ENCODE peak calls at places on chromosomes 1 and 21, in six cellular contexts. Y is B cell, H is mucosa of descending colon, D is T-cell, R is lower lobe of right lung, X is left lobe of liver. N is an unnamed sample.

GRCh38 chr1:58818991-58819390 is 35.1 kb upstream of the JUN start:
- ATAC-seq in Y (no peak), H (no peak), X (no peak), R (no peak), D (no peak), N (no peak)

GRCh38 chr1:22798083-22798482 is 87.4 kb downstream of the EPHB2 start:
- ATAC-seq in H (no peak), D (no peak), R (no peak), X (no peak), Y (no peak), N (no peak)

GRCh38 chr1:66396212-66396890 is 137.6 kb upstream of the SGIP1 start:
- ATAC-seq in X (no peak), Y (peak), R (peak), H (peak), D (no peak), N (peak)

GRCh38 chr1:212062832-212063438 is 27.4 kb downstream of the DTL start:
- ATAC-seq in X (peak), D (peak), H (peak), Y (no peak), R (peak), N (peak)

GRCh38 chr1:233158322-233158721 is 137.2 kb downstream of the PCNX2 start:
- ATAC-seq in R (no peak), H (no peak), D (no peak), Y (no peak), X (no peak), N (no peak)

GRCh38 chr1:38990401-38990745 is 703 bp upstream of the AKIRIN1 start:
- ATAC-seq in R (no peak), D (no peak), Y (no peak), X (no peak), H (no peak), N (no peak)

GRCh38 chr1:157852476-157852875 is 10.9 kb upstream of the CD5L start:
- ATAC-seq in H (no peak), X (no peak), D (no peak), Y (no peak), R (no peak), N (no peak)

GRCh38 chr1:159916240-159917051 is 8.9 kb downstream of the TAGLN2 start:
- ATAC-seq in R (no peak), X (peak), H (peak), Y (no peak), D (no peak), N (no peak)

GRCh38 chr21:46368533-46369285 is 44.8 kb downstream of the PCNT start:
- ATAC-seq in X (no peak), H (peak), Y (peak), R (peak), D (peak), N (peak)

GRCh38 chr1:56326056-56326455 is 253.3 kb downstream of the PLPP3 start:
- ATAC-seq in R (no peak), Y (no peak), D (no peak), X (no peak), H (no peak), N (no peak)

GRCh38 chr1:240099748-240100147 is 8.1 kb downstream of the FMN2 start:
- ATAC-seq in H (no peak), R (no peak), D (no peak), X (no peak), Y (no peak), N (no peak)

GRCh38 chr1:29849038-29849750 is 612.9 kb downstream of the PTPRU start:
- ATAC-seq in X (peak), D (no peak), R (no peak), H (peak), Y (no peak), N (peak)

GRCh38 chr1:115558275-115558674 is 83.5 kb upstream of the VANGL1 start:
- ATAC-seq in H (no peak), D (no peak), X (no peak), R (no peak), Y (no peak), N (no peak)

GRCh38 chr1:7299329-7299799 is 471.7 kb upstream of the VAMP3 start:
- ATAC-seq in X (peak), D (no peak), R (peak), Y (no peak), H (peak), N (no peak)

GRCh38 chr1:173823776-173824314 is 628 bp upstream of the DARS2 start:
- ATAC-seq in Y (peak), R (no peak), H (peak), X (no peak), D (peak), N (peak)

GRCh38 chr21:43881283-43881682 is 16.3 kb downstream of the AGPAT3 start:
- ATAC-seq in R (no peak), X (no peak), H (no peak), Y (no peak), D (no peak), N (peak)

GRCh38 chr1:39540504-39541031 is 36.0 kb downstream of the PABPC4 start:
- ATAC-seq in Y (no peak), R (peak), D (no peak), X (peak), H (peak), N (no peak)

GRCh38 chr21:34668803-34669148 is at the start of gene CLIC6:
- ATAC-seq in X (peak), H (no peak), Y (no peak), R (peak), D (no peak), N (no peak)